ENCODE peak calls at places on chromosomes 5 and 9, in seven cellular contexts. One of them, this sample, is unnamed.
A peak's percentile ranks its signal among the peaks of the same experiment; 100 is the strongest.

GRCh38 chr5:171808951-171809350 is 23.3 kb downstream of the SMIM23 start:
- DNase-seq in gastrocnemius medialis: no peak
- DNase-seq in foreskin fibroblast: peak; percentile 64
- DNase-seq in A549: no peak
- DNase-seq in fibroblast of pulmonary artery: no peak
- DNase-seq in choroid plexus epithelial cell: peak; percentile 6
- DNase-seq in transverse colon: no peak
- DNase-seq in this sample: peak; percentile 19

GRCh38 chr9:81559741-81560140 is 129.6 kb downstream of the TLE1 start:
- DNase-seq in gastrocnemius medialis: no peak
- DNase-seq in foreskin fibroblast: peak; percentile 85
- DNase-seq in A549: peak; percentile 51
- DNase-seq in fibroblast of pulmonary artery: peak; percentile 93
- DNase-seq in choroid plexus epithelial cell: peak; percentile 98
- DNase-seq in transverse colon: no peak
- DNase-seq in this sample: peak; percentile 95

GRCh38 chr9:119441338-119441737 is 72.1 kb upstream of the BRINP1 start:
- DNase-seq in gastrocnemius medialis: no peak
- DNase-seq in foreskin fibroblast: no peak
- DNase-seq in A549: no peak
- DNase-seq in fibroblast of pulmonary artery: no peak
- DNase-seq in choroid plexus epithelial cell: no peak
- DNase-seq in transverse colon: no peak
- DNase-seq in this sample: no peak

GRCh38 chr9:134735441-134736175 is 94.0 kb downstream of the COL5A1 start:
- DNase-seq in gastrocnemius medialis: peak; percentile 57
- DNase-seq in foreskin fibroblast: no peak
- DNase-seq in A549: no peak
- DNase-seq in fibroblast of pulmonary artery: no peak
- DNase-seq in choroid plexus epithelial cell: no peak
- DNase-seq in transverse colon: peak; percentile 59
- DNase-seq in this sample: no peak

GRCh38 chr9:121289554-121290370 is 21.8 kb downstream of the GSN start:
- DNase-seq in gastrocnemius medialis: no peak
- DNase-seq in foreskin fibroblast: no peak
- DNase-seq in A549: no peak
- DNase-seq in fibroblast of pulmonary artery: no peak
- DNase-seq in choroid plexus epithelial cell: no peak
- DNase-seq in transverse colon: no peak
- DNase-seq in this sample: no peak

GRCh38 chr5:111232311-111233049 is 8.3 kb downstream of the CAMK4 start:
- DNase-seq in gastrocnemius medialis: no peak
- DNase-seq in foreskin fibroblast: no peak
- DNase-seq in A549: no peak
- DNase-seq in fibroblast of pulmonary artery: no peak
- DNase-seq in choroid plexus epithelial cell: no peak
- DNase-seq in transverse colon: no peak
- DNase-seq in this sample: no peak

GRCh38 chr9:82912639-82913038 is 150.3 kb downstream of the RASEF start:
- DNase-seq in gastrocnemius medialis: no peak
- DNase-seq in foreskin fibroblast: no peak
- DNase-seq in A549: no peak
- DNase-seq in fibroblast of pulmonary artery: no peak
- DNase-seq in choroid plexus epithelial cell: no peak
- DNase-seq in transverse colon: no peak
- DNase-seq in this sample: no peak

GRCh38 chr9:19517202-19517942 is 108.6 kb downstream of the ACER2 start:
- DNase-seq in gastrocnemius medialis: no peak
- DNase-seq in foreskin fibroblast: no peak
- DNase-seq in A549: no peak
- DNase-seq in fibroblast of pulmonary artery: peak; percentile 10
- DNase-seq in choroid plexus epithelial cell: no peak
- DNase-seq in transverse colon: no peak
- DNase-seq in this sample: no peak

GRCh38 chr9:101628173-101628572 is 33.4 kb upstream of the PPP3R2 start:
- DNase-seq in gastrocnemius medialis: no peak
- DNase-seq in foreskin fibroblast: no peak
- DNase-seq in A549: no peak
- DNase-seq in fibroblast of pulmonary artery: peak; percentile 13
- DNase-seq in choroid plexus epithelial cell: peak; percentile 10
- DNase-seq in transverse colon: no peak
- DNase-seq in this sample: peak; percentile 5

GRCh38 chr5:9125852-9126251 is 420.0 kb downstream of the SEMA5A start:
- DNase-seq in gastrocnemius medialis: no peak
- DNase-seq in foreskin fibroblast: no peak
- DNase-seq in A549: no peak
- DNase-seq in fibroblast of pulmonary artery: no peak
- DNase-seq in choroid plexus epithelial cell: no peak
- DNase-seq in transverse colon: no peak
- DNase-seq in this sample: no peak

DNA sequence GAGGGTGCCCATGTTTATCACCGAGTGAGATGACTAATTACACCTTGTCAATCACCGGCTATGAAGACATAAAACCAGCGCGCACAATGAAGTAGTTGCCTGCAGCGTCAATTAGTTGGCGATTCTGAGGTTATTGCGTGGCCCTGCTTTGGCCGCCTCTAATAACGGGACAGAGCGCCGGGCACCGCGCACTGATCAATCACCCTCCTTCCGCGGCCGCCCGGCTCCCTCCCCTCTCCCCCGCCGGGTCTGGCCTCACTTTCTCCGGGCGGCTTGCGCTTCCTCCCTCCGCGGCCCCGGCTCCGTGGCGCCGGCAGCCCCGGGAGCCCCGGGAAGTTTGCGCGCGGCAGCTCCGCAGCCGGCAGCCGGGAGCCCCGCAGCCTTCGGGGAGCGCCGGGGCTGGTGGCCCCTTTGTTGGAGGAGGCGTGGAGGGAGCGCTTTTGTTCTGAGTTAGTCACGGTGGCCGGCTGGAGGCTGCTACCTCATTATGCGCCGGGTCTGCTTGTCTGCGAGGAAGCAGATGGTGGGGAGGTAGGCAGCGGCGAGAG is 3.2 kb upstream of the LHX2 start:
- DNase-seq in gastrocnemius medialis: no peak
- DNase-seq in foreskin fibroblast: no peak
- DNase-seq in A549: peak; percentile 13
- DNase-seq in fibroblast of pulmonary artery: no peak
- DNase-seq in choroid plexus epithelial cell: no peak
- DNase-seq in transverse colon: no peak
- DNase-seq in this sample: no peak
- H3K4me3 ChIP-seq in gastrocnemius medialis: no peak overlapping the region
- H3K4me3 ChIP-seq in foreskin fibroblast: no peak overlapping the region
- H3K4me3 ChIP-seq in A549: peak overlapping the region; percentile 51
- H3K4me3 ChIP-seq in fibroblast of pulmonary artery: no peak overlapping the region
- H3K4me3 ChIP-seq in choroid plexus epithelial cell: no peak overlapping the region
- H3K4me3 ChIP-seq in transverse colon: no peak overlapping the region
- H3K4me3 ChIP-seq in this sample: no peak overlapping the region

DNA sequence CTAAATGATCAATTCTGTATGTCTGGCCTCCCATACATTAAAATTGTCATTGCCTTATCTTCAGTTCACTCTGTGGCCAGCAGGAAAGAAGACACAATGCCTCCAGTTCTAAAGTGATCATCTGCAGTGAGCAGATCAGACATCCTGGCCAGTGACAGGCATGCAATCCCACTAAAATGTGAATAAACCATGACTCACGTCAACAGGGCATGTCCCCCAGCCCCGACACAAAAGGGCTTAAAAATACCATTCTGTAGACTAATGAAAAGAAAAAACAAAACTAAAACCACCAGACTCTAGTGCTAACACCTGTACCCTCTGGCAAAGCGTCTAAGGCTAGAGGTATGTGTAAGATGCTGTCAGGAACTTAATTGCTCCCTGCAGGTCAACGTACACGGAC is 38.5 kb downstream of the DDX31 start:
- DNase-seq in gastrocnemius medialis: no peak
- DNase-seq in foreskin fibroblast: peak; percentile 62
- DNase-seq in A549: no peak
- DNase-seq in fibroblast of pulmonary artery: no peak
- DNase-seq in choroid plexus epithelial cell: peak; percentile 47
- DNase-seq in transverse colon: no peak
- DNase-seq in this sample: peak; percentile 87
- TF ChIP-seq CTCF in gastrocnemius medialis: no peak
- TF ChIP-seq CTCF in foreskin fibroblast: no peak
- TF ChIP-seq CTCF in A549: no peak
- TF ChIP-seq CTCF in fibroblast of pulmonary artery: no peak
- TF ChIP-seq CTCF in choroid plexus epithelial cell: peak; percentile 17
- TF ChIP-seq CTCF in transverse colon: no peak
- TF ChIP-seq CTCF in this sample: no peak

GRCh38 chr9:123927625-123928308 is 2.2 kb downstream of the DENND1A start:
- DNase-seq in gastrocnemius medialis: no peak
- DNase-seq in foreskin fibroblast: peak; percentile 37
- DNase-seq in A549: no peak
- DNase-seq in fibroblast of pulmonary artery: peak; percentile 70
- DNase-seq in choroid plexus epithelial cell: peak; percentile 43
- DNase-seq in transverse colon: peak; percentile 33
- DNase-seq in this sample: peak; percentile 12
- H3K4me3 ChIP-seq in gastrocnemius medialis: no peak overlapping the region
- H3K4me3 ChIP-seq in foreskin fibroblast: peak overlapping the region; percentile 88
- H3K4me3 ChIP-seq in A549: peak overlapping the region; percentile 95
- H3K4me3 ChIP-seq in fibroblast of pulmonary artery: no peak overlapping the region
- H3K4me3 ChIP-seq in choroid plexus epithelial cell: no peak overlapping the region
- H3K4me3 ChIP-seq in transverse colon: no peak overlapping the region
- H3K4me3 ChIP-seq in this sample: no peak overlapping the region

GRCh38 chr5:10275460-10275859 is 25.4 kb downstream of the CCT5 start:
- DNase-seq in gastrocnemius medialis: no peak
- DNase-seq in foreskin fibroblast: no peak
- DNase-seq in A549: no peak
- DNase-seq in fibroblast of pulmonary artery: no peak
- DNase-seq in choroid plexus epithelial cell: no peak
- DNase-seq in transverse colon: no peak
- DNase-seq in this sample: no peak
- TF ChIP-seq CTCF in gastrocnemius medialis: no peak
- TF ChIP-seq CTCF in foreskin fibroblast: no peak
- TF ChIP-seq CTCF in A549: no peak
- TF ChIP-seq CTCF in fibroblast of pulmonary artery: no peak
- TF ChIP-seq CTCF in choroid plexus epithelial cell: no peak
- TF ChIP-seq CTCF in transverse colon: no peak
- TF ChIP-seq CTCF in this sample: no peak

GRCh38 chr5:88876714-88877113 is 6.3 kb downstream of the MEF2C start:
- DNase-seq in gastrocnemius medialis: no peak
- DNase-seq in foreskin fibroblast: no peak
- DNase-seq in A549: no peak
- DNase-seq in fibroblast of pulmonary artery: no peak
- DNase-seq in choroid plexus epithelial cell: no peak
- DNase-seq in transverse colon: no peak
- DNase-seq in this sample: no peak
- H3K4me3 ChIP-seq in gastrocnemius medialis: no peak overlapping the region
- H3K4me3 ChIP-seq in foreskin fibroblast: no peak overlapping the region
- H3K4me3 ChIP-seq in A549: no peak overlapping the region
- H3K4me3 ChIP-seq in fibroblast of pulmonary artery: no peak overlapping the region
- H3K4me3 ChIP-seq in choroid plexus epithelial cell: no peak overlapping the region
- H3K4me3 ChIP-seq in transverse colon: no peak overlapping the region
- H3K4me3 ChIP-seq in this sample: no peak overlapping the region

GRCh38 chr5:176619203-176619568 is 9.2 kb upstream of the GPRIN1 start:
- DNase-seq in gastrocnemius medialis: peak; percentile 35
- DNase-seq in foreskin fibroblast: peak; percentile 89
- DNase-seq in A549: peak; percentile 84
- DNase-seq in fibroblast of pulmonary artery: peak; percentile 89
- DNase-seq in choroid plexus epithelial cell: peak; percentile 92
- DNase-seq in transverse colon: peak; percentile 47
- DNase-seq in this sample: peak; percentile 88
- TF ChIP-seq CTCF in gastrocnemius medialis: no peak
- TF ChIP-seq CTCF in foreskin fibroblast: peak; percentile 50
- TF ChIP-seq CTCF in A549: peak; percentile 22
- TF ChIP-seq CTCF in fibroblast of pulmonary artery: peak; percentile 37
- TF ChIP-seq CTCF in choroid plexus epithelial cell: peak; percentile 64
- TF ChIP-seq CTCF in transverse colon: no peak
- TF ChIP-seq CTCF in this sample: peak; percentile 63

DNA sequence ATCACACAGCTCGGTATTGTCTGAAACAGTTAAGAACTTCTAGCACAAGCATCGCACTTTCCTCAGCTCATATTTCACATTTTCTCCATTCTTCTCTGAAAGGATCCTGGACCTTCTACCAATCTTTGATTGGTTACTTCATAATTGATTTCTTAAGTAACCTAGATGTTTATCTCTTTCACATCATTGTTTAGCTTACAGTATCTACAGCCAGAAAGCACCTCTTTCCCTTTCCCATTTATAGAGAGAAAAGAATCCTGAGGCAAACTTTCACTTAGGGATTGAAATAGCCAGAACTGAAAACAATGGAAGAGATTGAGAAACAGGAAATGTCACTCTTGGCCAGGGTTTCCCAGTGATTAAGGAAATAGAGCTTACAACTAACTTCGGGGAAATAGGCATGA is 2.5 kb downstream of the IL33 start:
- DNase-seq in gastrocnemius medialis: no peak
- DNase-seq in foreskin fibroblast: peak; percentile 6
- DNase-seq in A549: no peak
- DNase-seq in fibroblast of pulmonary artery: peak; percentile 97
- DNase-seq in choroid plexus epithelial cell: peak; percentile 74
- DNase-seq in transverse colon: no peak
- DNase-seq in this sample: no peak
- H3K4me3 ChIP-seq in gastrocnemius medialis: no peak overlapping the region
- H3K4me3 ChIP-seq in foreskin fibroblast: peak overlapping the region; percentile 1
- H3K4me3 ChIP-seq in A549: no peak overlapping the region
- H3K4me3 ChIP-seq in fibroblast of pulmonary artery: peak overlapping the region; percentile 80
- H3K4me3 ChIP-seq in choroid plexus epithelial cell: no peak overlapping the region
- H3K4me3 ChIP-seq in transverse colon: no peak overlapping the region
- H3K4me3 ChIP-seq in this sample: no peak overlapping the region

DNA sequence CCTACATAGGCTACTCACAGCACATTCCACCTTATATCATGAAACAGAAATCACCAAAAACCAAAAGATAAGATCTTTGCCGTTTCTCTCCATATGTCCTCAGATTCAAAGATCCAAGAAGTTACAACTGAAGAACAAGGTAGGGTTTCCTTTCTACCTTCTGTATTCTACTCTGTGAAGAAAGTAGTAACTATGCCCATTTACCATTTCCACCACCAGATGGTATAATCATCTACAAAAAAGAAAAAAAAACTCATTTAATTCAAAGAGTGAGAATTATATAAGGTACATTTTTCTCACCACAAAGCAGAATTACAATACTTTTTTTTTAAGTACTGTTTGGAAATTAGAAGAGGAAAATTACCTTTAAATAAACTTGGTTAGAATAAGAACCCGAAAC is 172.6 kb upstream of the PTGER4 start:
- DNase-seq in gastrocnemius medialis: no peak
- DNase-seq in foreskin fibroblast: no peak
- DNase-seq in A549: no peak
- DNase-seq in fibroblast of pulmonary artery: peak; percentile 5
- DNase-seq in choroid plexus epithelial cell: peak; percentile 33
- DNase-seq in transverse colon: no peak
- DNase-seq in this sample: no peak
- TF ChIP-seq CTCF in gastrocnemius medialis: no peak
- TF ChIP-seq CTCF in foreskin fibroblast: no peak
- TF ChIP-seq CTCF in A549: no peak
- TF ChIP-seq CTCF in fibroblast of pulmonary artery: peak; percentile 11
- TF ChIP-seq CTCF in choroid plexus epithelial cell: peak; percentile 35
- TF ChIP-seq CTCF in transverse colon: no peak
- TF ChIP-seq CTCF in this sample: peak; percentile 29